ENCODE peak calls at places on chromosome 6, in ten cellular contexts. N is mesothelial cell of epicardium, W is fibroblast of the aortic adventitia, Y is H9, R is HFF-Myc, L is testis, D is WTC11, U is fibroblast of mammary gland, B is DND-41, A is GM13977. Z is an unnamed sample.

GRCh38 chr6:13488015-13488895 is 855 bp upstream of the GFOD1 start:
- DNase-seq in D (peak), L (peak), A (peak), W (peak), Y (peak), N (no peak), B (no peak), R (no peak), U (peak), Z (peak)

GRCh38 chr6:41577865-41578713 is 31.9 kb downstream of the FOXP4 start:
- DNase-seq in N (no peak), Y (peak), U (peak), W (peak), B (no peak), R (no peak), L (no peak), D (no peak), A (no peak), Z (peak)

GRCh38 chr6:37696220-37696840 is 1.4 kb downstream of the MDGA1 start:
- DNase-seq in D (peak), Y (peak), B (peak), L (peak), A (peak), W (peak), U (peak), R (no peak), N (peak), Z (peak)

GRCh38 chr6:149984778-149985177 is 21.0 kb downstream of the ULBP1 start:
- DNase-seq in R (no peak), Y (no peak), D (no peak), U (no peak), A (no peak), W (no peak), L (no peak), B (no peak), N (no peak), Z (no peak)

GRCh38 chr6:75206338-75207210 is 721 bp upstream of the COL12A1 start:
- DNase-seq in U (peak), R (no peak), A (peak), B (no peak), L (no peak), W (no peak), D (no peak), Y (no peak), N (no peak), Z (no peak)

GRCh38 chr6:94254689-94255088 is 835.3 kb upstream of the EPHA7 start:
- DNase-seq in Y (no peak), R (no peak), D (no peak), A (no peak), L (no peak), N (no peak), W (no peak), B (no peak), U (peak), Z (no peak)

GRCh38 chr6:138044458-138044857 is 62.8 kb downstream of the PERP start:
- DNase-seq in A (no peak), W (no peak), Y (no peak), N (no peak), D (no peak), R (no peak), L (no peak), B (no peak), U (peak), Z (no peak)

GRCh38 chr6:157019115-157019628 is 242.0 kb downstream of the ARID1B start:
- DNase-seq in U (peak), B (no peak), N (no peak), D (no peak), R (no peak), L (no peak), Y (peak), A (no peak), W (peak), Z (no peak)

GRCh38 chr6:69894578-69895347 is 28.4 kb downstream of the COL19A1 start:
- DNase-seq in D (no peak), A (no peak), W (peak), R (no peak), N (no peak), Y (no peak), U (peak), B (no peak), L (no peak), Z (no peak)

GRCh38 chr6:167776906-167777645 is 49.6 kb upstream of the AFDN start:
- DNase-seq in A (no peak), D (no peak), N (no peak), W (no peak), R (no peak), Y (no peak), B (no peak), L (no peak), U (no peak), Z (no peak)

GRCh38 chr6:122609881-122610689 is at the start of gene PKIB:
- DNase-seq in R (peak), L (peak), A (peak), B (no peak), U (peak), N (peak), Y (peak), W (peak), D (peak), Z (peak)

GRCh38 chr6:34795836-34796425 is 4.0 kb downstream of the BLTP3A start:
- DNase-seq in A (no peak), Y (no peak), D (no peak), W (peak), U (peak), L (no peak), N (no peak), R (no peak), B (no peak), Z (no peak)

GRCh38 chr6:138227316-138227781 is 9.1 kb upstream of the PBOV1 start:
- DNase-seq in Y (no peak), N (no peak), W (no peak), U (no peak), D (no peak), A (no peak), B (no peak), R (no peak), L (no peak), Z (no peak)

GRCh38 chr6:89287351-89288028 is 27.6 kb downstream of the GABRR2 start:
- DNase-seq in U (no peak), Y (no peak), R (no peak), N (no peak), D (no peak), W (no peak), L (no peak), B (no peak), A (no peak), Z (no peak)

GRCh38 chr6:25180630-25181375 is 98.4 kb upstream of the CARMIL1 start:
- DNase-seq in W (no peak), B (no peak), Y (no peak), D (no peak), R (no peak), A (no peak), L (no peak), N (no peak), U (no peak), Z (no peak)

GRCh38 chr6:149015224-149015876 is 268.5 kb downstream of the UST start:
- DNase-seq in D (no peak), B (no peak), W (peak), A (no peak), L (no peak), Y (no peak), R (no peak), N (no peak), U (peak), Z (no peak)

GRCh38 chr6:152981219-152981618 is 1.6 kb downstream of the FBXO5 start:
- DNase-seq in L (no peak), U (no peak), Y (no peak), D (no peak), W (no peak), N (no peak), R (no peak), B (no peak), A (no peak), Z (no peak)

GRCh38 chr6:150301871-150302800 is 66.7 kb upstream of the IYD start:
- DNase-seq in U (peak), L (no peak), N (no peak), A (peak), Y (no peak), B (no peak), D (no peak), R (no peak), W (peak), Z (no peak)

GRCh38 chr6:37897819-37898534 is 78.5 kb downstream of the ZFAND3 start:
- DNase-seq in D (no peak), A (no peak), R (no peak), U (no peak), Y (no peak), W (no peak), B (no peak), L (no peak), N (no peak), Z (no peak)

GRCh38 chr6:139605350-139605749 is 230.9 kb upstream of the CITED2 start:
- DNase-seq in R (peak), A (no peak), L (no peak), B (no peak), N (no peak), U (peak), W (peak), Y (no peak), D (no peak), Z (no peak)

GRCh38 chr6:46376562-46376969 is 114.7 kb downstream of the RCAN2 start:
- DNase-seq in N (no peak), B (peak), W (no peak), Y (no peak), A (peak), R (no peak), U (no peak), L (no peak), D (no peak), Z (no peak)

GRCh38 chr6:37555040-37555781 is 55.5 kb upstream of the CCDC167 start:
- DNase-seq in W (no peak), Y (no peak), D (no peak), R (no peak), N (no peak), A (no peak), U (no peak), B (no peak), L (no peak), Z (no peak)

GRCh38 chr6:75546401-75546800 is 52.8 kb upstream of the FILIP1 start:
- DNase-seq in W (peak), A (no peak), Y (no peak), B (no peak), D (no peak), R (peak), N (no peak), L (no peak), U (peak), Z (no peak)

GRCh38 chr6:80332013-80332412 is 225.5 kb downstream of the BCKDHB start:
- DNase-seq in R (no peak), A (no peak), D (no peak), N (no peak), L (no peak), U (no peak), B (no peak), Y (no peak), W (no peak), Z (no peak)

GRCh38 chr6:117441824-117442264 is 16.1 kb upstream of the ROS1 start:
- DNase-seq in Y (no peak), U (peak), N (no peak), D (no peak), W (peak), R (no peak), A (no peak), B (no peak), L (no peak), Z (no peak)

GRCh38 chr6:158854214-158855101 is 35.3 kb upstream of the EZR start:
- DNase-seq in Y (peak), D (peak), A (no peak), B (peak), L (no peak), N (no peak), R (no peak), W (peak), U (no peak), Z (no peak)

GRCh38 chr6:106134087-106134770 is 48.1 kb downstream of the PRDM1 start:
- DNase-seq in R (no peak), W (no peak), L (no peak), U (no peak), D (no peak), Y (no peak), B (no peak), N (no peak), A (no peak), Z (no peak)

GRCh38 chr6:157754351-157754750 is 68.7 kb upstream of the SNX9 start:
- DNase-seq in U (no peak), D (no peak), W (no peak), A (no peak), N (no peak), Y (no peak), L (no peak), R (no peak), B (no peak), Z (no peak)

GRCh38 chr6:149852881-149853280 is 11.3 kb downstream of the LRP11 start:
- DNase-seq in N (no peak), U (no peak), A (no peak), D (no peak), Y (no peak), W (no peak), B (no peak), L (no peak), R (no peak), Z (no peak)

GRCh38 chr6:84825461-84825860 is 61.1 kb upstream of the TBX18 start:
- DNase-seq in U (peak), R (peak), D (no peak), N (no peak), B (no peak), A (no peak), Y (no peak), W (peak), L (no peak), Z (no peak)

GRCh38 chr6:41602864-41603608 is 35.2 kb upstream of the MDFI start:
- DNase-seq in A (peak), N (peak), R (no peak), U (peak), W (peak), B (peak), Y (peak), D (peak), L (peak), Z (peak)

GRCh38 chr6:72955666-72956065 is 269.6 kb downstream of the KHDC1L start:
- DNase-seq in A (no peak), B (no peak), U (no peak), Y (no peak), D (no peak), L (no peak), N (no peak), W (no peak), R (no peak), Z (no peak)

GRCh38 chr6:132596201-132596600 is 6.7 kb upstream of the TAAR5 start:
- DNase-seq in Y (no peak), N (no peak), R (no peak), W (no peak), B (no peak), A (no peak), L (no peak), U (no peak), D (no peak), Z (no peak)

DNA sequence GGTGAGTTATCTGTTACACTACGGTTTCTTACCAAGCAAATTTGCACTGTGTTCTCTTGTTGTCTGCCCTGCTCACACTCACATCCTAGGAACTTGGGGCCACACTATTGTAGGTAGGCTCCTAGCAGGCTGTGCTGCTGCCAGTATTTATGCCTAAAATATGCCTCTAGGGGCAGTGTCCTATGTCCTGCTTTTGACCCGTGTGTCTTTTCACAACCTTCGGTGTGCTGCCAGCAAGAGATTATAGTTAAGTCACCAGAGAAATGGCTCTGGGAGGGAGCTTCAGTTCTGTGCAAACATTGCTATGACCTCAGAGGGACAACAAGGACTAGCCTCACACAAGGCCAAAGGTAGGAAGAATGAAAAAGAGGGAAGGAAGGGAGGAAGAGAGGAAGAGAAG is 8.9 kb upstream of the TAAR5 start:
- DNase-seq in A (no peak), R (no peak), L (no peak), U (no peak), N (no peak), B (peak), W (no peak), D (peak), Y (peak), Z (no peak)
- TF ChIP-seq CTCF in A (peak), R (peak), L (no peak), U (peak), N (no peak), B (peak), W (no peak), D (peak), Y (peak), Z (peak)

GRCh38 chr6:131208787-131209186 is 73.5 kb downstream of the AKAP7 start:
- DNase-seq in L (no peak), N (no peak), B (no peak), A (no peak), D (no peak), Y (no peak), U (no peak), R (no peak), W (no peak), Z (no peak)
- TF ChIP-seq CTCF in L (no peak), N (no peak), B (no peak), A (no peak), D (no peak), Y (no peak), U (no peak), R (no peak), W (no peak), Z (no peak)

GRCh38 chr6:97443408-97444080 is 160.5 kb upstream of the MMS22L start:
- DNase-seq in D (no peak), U (no peak), B (no peak), A (no peak), N (no peak), W (no peak), R (no peak), L (no peak), Y (no peak), Z (no peak)

GRCh38 chr6:97445406-97445805 is 162.4 kb upstream of the MMS22L start:
- DNase-seq in W (no peak), L (no peak), A (no peak), B (no peak), N (no peak), D (no peak), U (no peak), Y (no peak), R (no peak), Z (no peak)

GRCh38 chr6:97437087-97437486 is 154.1 kb upstream of the MMS22L start:
- DNase-seq in D (no peak), U (peak), N (no peak), R (peak), L (no peak), W (peak), A (peak), B (no peak), Y (no peak), Z (no peak)

GRCh38 chr6:97438011-97438671 is 155.1 kb upstream of the MMS22L start:
- DNase-seq in D (no peak), Y (no peak), R (no peak), N (no peak), A (no peak), L (no peak), U (no peak), W (no peak), B (no peak), Z (no peak)

DNA sequence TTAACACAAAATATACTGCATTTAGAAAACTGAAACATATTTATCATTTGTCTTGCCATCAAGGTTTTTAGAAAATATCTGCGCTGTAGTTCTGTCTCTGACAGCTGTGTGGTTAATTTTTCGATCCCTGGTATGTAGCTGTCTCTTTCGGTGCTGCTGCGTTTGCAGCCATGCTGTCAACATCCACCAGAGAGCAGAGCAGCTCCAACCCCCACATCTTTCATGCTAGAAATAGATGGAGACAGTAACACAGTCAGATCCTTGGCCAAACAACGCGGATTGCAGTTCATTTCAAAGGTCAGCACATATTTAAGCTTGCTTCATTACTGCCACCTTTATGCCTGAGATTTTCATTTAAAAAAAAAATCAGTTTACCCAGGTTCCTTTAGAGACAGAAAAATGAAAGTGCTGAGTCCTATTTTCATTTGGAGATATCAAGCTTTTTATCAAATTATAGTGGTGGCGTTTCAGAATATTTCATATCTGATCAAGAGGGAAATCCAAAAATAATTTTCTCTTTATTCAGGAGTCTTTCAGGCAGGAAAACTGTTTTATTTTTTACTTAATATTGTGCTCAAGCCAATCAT is 157.7 kb upstream of the MMS22L start:
- DNase-seq in L (peak), W (peak), U (peak), B (no peak), N (no peak), Y (peak), D (peak), R (no peak), A (no peak), Z (peak)
- TF ChIP-seq CTCF in L (no peak), W (peak), U (peak), B (peak), N (no peak), Y (peak), D (no peak), R (peak), A (peak), Z (peak)

DNA sequence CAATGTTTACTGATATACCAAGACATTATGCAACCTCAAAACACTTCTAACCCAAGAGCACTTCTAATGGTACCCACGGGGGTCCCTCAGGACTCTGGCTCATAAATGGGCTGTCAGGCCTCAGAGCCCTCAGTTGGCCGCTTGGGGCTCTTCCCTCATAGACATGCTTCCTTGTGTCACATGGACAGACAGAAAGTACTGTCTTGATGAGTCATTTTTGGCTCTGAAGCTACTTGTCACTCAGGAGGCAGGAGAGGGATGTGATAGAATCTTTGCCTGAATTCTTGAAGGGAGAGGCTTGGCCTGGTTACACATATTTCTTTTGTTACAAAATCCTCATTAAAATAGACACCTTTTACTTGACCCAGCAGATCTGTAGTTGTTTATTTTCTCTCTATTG is 15.1 kb upstream of the EDN1 start:
- DNase-seq in D (no peak), R (no peak), W (no peak), A (no peak), N (no peak), L (no peak), U (peak), Y (no peak), B (no peak), Z (no peak)
- TF ChIP-seq CTCF in D (no peak), R (no peak), W (no peak), A (no peak), N (no peak), L (no peak), U (no peak), Y (no peak), B (no peak), Z (no peak)

GRCh38 chr6:218153-219018 is 73.9 kb upstream of the DUSP22 start:
- DNase-seq in N (no peak), D (no peak), W (no peak), U (no peak), L (no peak), R (no peak), Y (no peak), A (peak), B (no peak), Z (no peak)
- TF ChIP-seq CTCF in N (no peak), D (no peak), W (no peak), U (no peak), L (no peak), R (no peak), Y (no peak), A (peak), B (no peak), Z (no peak)

GRCh38 chr6:125066964-125067363 is 86.6 kb upstream of the TPD52L1 start:
- DNase-seq in B (peak), R (peak), W (no peak), Y (no peak), D (no peak), U (peak), L (no peak), A (no peak), N (no peak), Z (no peak)
- TF ChIP-seq CTCF in B (peak), R (no peak), W (no peak), Y (no peak), D (no peak), U (no peak), L (no peak), A (no peak), N (no peak), Z (no peak)

DNA sequence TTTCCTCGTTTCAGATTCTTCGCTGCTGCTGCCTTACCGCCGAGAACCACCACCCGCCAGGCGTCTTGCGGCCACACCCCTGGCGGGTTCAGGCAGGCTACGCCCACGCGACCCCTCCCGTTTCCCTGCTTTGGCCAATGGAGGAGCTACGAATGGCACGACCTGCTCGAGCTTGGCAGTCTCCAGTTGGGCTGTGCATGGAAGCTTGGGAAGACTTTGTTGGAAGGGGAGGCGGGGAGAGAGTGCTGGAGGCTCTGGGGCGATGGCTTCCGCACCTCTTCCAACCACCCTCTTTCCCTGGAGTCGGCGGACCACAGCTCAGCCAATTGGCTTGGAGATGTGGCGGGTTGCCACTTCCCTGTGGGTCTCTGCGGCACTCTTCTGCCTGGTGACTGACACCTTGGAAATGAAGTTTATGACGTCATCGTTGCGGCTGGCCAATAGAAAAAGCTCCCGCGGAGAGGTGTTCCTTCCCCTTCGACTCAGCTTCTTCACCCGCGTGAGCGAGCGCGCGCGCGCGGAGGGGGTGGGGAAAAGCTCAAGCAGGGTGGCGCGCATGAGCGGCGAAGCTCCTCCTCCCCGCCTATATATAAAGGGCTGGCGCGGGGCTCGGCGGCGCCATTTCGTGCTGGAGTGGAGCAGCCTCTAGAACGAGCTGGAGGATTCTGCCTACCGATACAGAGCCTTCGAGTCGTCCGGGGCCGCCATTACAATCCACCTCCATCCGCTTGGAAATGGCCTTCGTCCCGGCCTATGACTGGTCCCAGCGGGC is 3.4 kb downstream of the BRD2 start:
- DNase-seq in R (peak), A (peak), D (peak), N (peak), W (peak), Y (peak), L (peak), U (peak), B (peak), Z (peak)
- TF ChIP-seq CTCF in R (no peak), A (no peak), D (no peak), N (no peak), W (no peak), Y (no peak), L (peak), U (no peak), B (peak), Z (no peak)